ENCODE peak calls at places on chromosomes 5 and 9, in nine cellular contexts. One of them, this sample, is unnamed. For H3K36me3, the result is how much of the 10 kb centered on the place peaks cover.

GRCh38 chr5:174741352-174741751 is 17.0 kb downstream of the MSX2 start:
- ATAC-seq in HepG2: no peak
- ATAC-seq in K562: no peak
- ATAC-seq in gastrocnemius medialis: peak
- ATAC-seq in heart left ventricle: no peak
- ATAC-seq in body of pancreas: no peak
- ATAC-seq in right lobe of liver: no peak
- ATAC-seq in HCT116: no peak
- ATAC-seq in GM12878: no peak
- ATAC-seq in this sample: no peak

GRCh38 chr9:31140316-31140715 is 1244.1 kb upstream of the ACO1 start:
- ATAC-seq in HepG2: no peak
- ATAC-seq in K562: no peak
- ATAC-seq in gastrocnemius medialis: no peak
- ATAC-seq in heart left ventricle: no peak
- ATAC-seq in body of pancreas: no peak
- ATAC-seq in right lobe of liver: no peak
- ATAC-seq in HCT116: peak
- ATAC-seq in GM12878: peak
- ATAC-seq in this sample: no peak

GRCh38 chr9:3857673-3858072 is 331.9 kb upstream of the RFX3 start:
- ATAC-seq in HepG2: no peak
- ATAC-seq in K562: no peak
- ATAC-seq in gastrocnemius medialis: no peak
- ATAC-seq in heart left ventricle: no peak
- ATAC-seq in body of pancreas: no peak
- ATAC-seq in right lobe of liver: no peak
- ATAC-seq in HCT116: no peak
- ATAC-seq in GM12878: no peak
- ATAC-seq in this sample: no peak

GRCh38 chr9:18566125-18566524 is 92.2 kb downstream of the ADAMTSL1 start:
- ATAC-seq in HepG2: no peak
- ATAC-seq in K562: no peak
- ATAC-seq in gastrocnemius medialis: no peak
- ATAC-seq in heart left ventricle: no peak
- ATAC-seq in body of pancreas: no peak
- ATAC-seq in right lobe of liver: no peak
- ATAC-seq in HCT116: no peak
- ATAC-seq in GM12878: no peak
- ATAC-seq in this sample: no peak

GRCh38 chr5:73534001-73534547 is 31.4 kb downstream of the ANKRA2 start:
- ATAC-seq in HepG2: no peak
- ATAC-seq in K562: no peak
- ATAC-seq in gastrocnemius medialis: no peak
- ATAC-seq in heart left ventricle: no peak
- ATAC-seq in body of pancreas: no peak
- ATAC-seq in right lobe of liver: no peak
- ATAC-seq in HCT116: no peak
- ATAC-seq in GM12878: no peak
- ATAC-seq in this sample: no peak

GRCh38 chr5:179251276-179251969 is 93.8 kb downstream of the ADAMTS2 start:
- ATAC-seq in HepG2: no peak
- ATAC-seq in K562: no peak
- ATAC-seq in gastrocnemius medialis: no peak
- ATAC-seq in heart left ventricle: no peak
- ATAC-seq in body of pancreas: no peak
- ATAC-seq in right lobe of liver: no peak
- ATAC-seq in HCT116: no peak
- ATAC-seq in GM12878: no peak
- ATAC-seq in this sample: no peak

GRCh38 chr5:107607196-107607595 is 63.5 kb downstream of the EFNA5 start:
- ATAC-seq in HepG2: peak
- ATAC-seq in K562: no peak
- ATAC-seq in gastrocnemius medialis: no peak
- ATAC-seq in heart left ventricle: no peak
- ATAC-seq in body of pancreas: no peak
- ATAC-seq in right lobe of liver: peak
- ATAC-seq in HCT116: no peak
- ATAC-seq in GM12878: no peak
- ATAC-seq in this sample: no peak

GRCh38 chr5:180082633-180083420 is 11.3 kb upstream of the RNF130 start:
- ATAC-seq in HepG2: no peak
- ATAC-seq in K562: no peak
- ATAC-seq in gastrocnemius medialis: no peak
- ATAC-seq in heart left ventricle: no peak
- ATAC-seq in body of pancreas: no peak
- ATAC-seq in right lobe of liver: no peak
- ATAC-seq in HCT116: no peak
- ATAC-seq in GM12878: no peak
- ATAC-seq in this sample: no peak

GRCh38 chr5:76074487-76074886 is 8.7 kb upstream of the SV2C start:
- ATAC-seq in HepG2: peak
- ATAC-seq in K562: peak
- ATAC-seq in gastrocnemius medialis: no peak
- ATAC-seq in heart left ventricle: no peak
- ATAC-seq in body of pancreas: no peak
- ATAC-seq in right lobe of liver: peak
- ATAC-seq in HCT116: peak
- ATAC-seq in GM12878: peak
- ATAC-seq in this sample: no peak

GRCh38 chr5:110634475-110634874 is 92.0 kb downstream of the TMEM232 start:
- ATAC-seq in HepG2: no peak
- ATAC-seq in K562: no peak
- ATAC-seq in gastrocnemius medialis: no peak
- ATAC-seq in heart left ventricle: no peak
- ATAC-seq in body of pancreas: no peak
- ATAC-seq in right lobe of liver: no peak
- ATAC-seq in HCT116: no peak
- ATAC-seq in GM12878: no peak
- ATAC-seq in this sample: no peak

GRCh38 chr9:3898371-3899218 is 372.8 kb upstream of the RFX3 start:
- ATAC-seq in HepG2: no peak
- ATAC-seq in K562: no peak
- ATAC-seq in gastrocnemius medialis: no peak
- ATAC-seq in heart left ventricle: peak
- ATAC-seq in body of pancreas: no peak
- ATAC-seq in right lobe of liver: no peak
- ATAC-seq in HCT116: no peak
- ATAC-seq in GM12878: no peak
- ATAC-seq in this sample: no peak

GRCh38 chr5:91188755-91189154 is 194.4 kb downstream of the ARRDC3 start:
- ATAC-seq in HepG2: no peak
- ATAC-seq in K562: no peak
- ATAC-seq in gastrocnemius medialis: no peak
- ATAC-seq in heart left ventricle: no peak
- ATAC-seq in body of pancreas: no peak
- ATAC-seq in right lobe of liver: no peak
- ATAC-seq in HCT116: no peak
- ATAC-seq in GM12878: no peak
- ATAC-seq in this sample: no peak

GRCh38 chr9:136485049-136485647 is 2.3 kb upstream of the SEC16A start:
- ATAC-seq in HepG2: peak
- ATAC-seq in K562: peak
- ATAC-seq in gastrocnemius medialis: no peak
- ATAC-seq in heart left ventricle: peak
- ATAC-seq in body of pancreas: peak
- ATAC-seq in right lobe of liver: peak
- ATAC-seq in HCT116: peak
- ATAC-seq in GM12878: peak
- ATAC-seq in this sample: no peak

GRCh38 chr5:57696005-57696755 is 213.6 kb upstream of the ACTBL2 start:
- ATAC-seq in HepG2: peak
- ATAC-seq in K562: peak
- ATAC-seq in gastrocnemius medialis: no peak
- ATAC-seq in heart left ventricle: no peak
- ATAC-seq in body of pancreas: no peak
- ATAC-seq in right lobe of liver: peak
- ATAC-seq in HCT116: peak
- ATAC-seq in GM12878: no peak
- ATAC-seq in this sample: no peak

GRCh38 chr5:136169218-136169617 is 23.7 kb downstream of the SMIM32 start:
- ATAC-seq in HepG2: no peak
- ATAC-seq in K562: no peak
- ATAC-seq in gastrocnemius medialis: no peak
- ATAC-seq in heart left ventricle: no peak
- ATAC-seq in body of pancreas: no peak
- ATAC-seq in right lobe of liver: no peak
- ATAC-seq in HCT116: no peak
- ATAC-seq in GM12878: no peak
- ATAC-seq in this sample: no peak
- H3K36me3 ChIP-seq in HepG2: under half
- H3K36me3 ChIP-seq in K562: under half
- H3K36me3 ChIP-seq in gastrocnemius medialis: under half
- H3K36me3 ChIP-seq in heart left ventricle: half or more
- H3K36me3 ChIP-seq in body of pancreas: under half
- H3K36me3 ChIP-seq in right lobe of liver: under half
- H3K36me3 ChIP-seq in HCT116: under half
- H3K36me3 ChIP-seq in GM12878: under half
- H3K36me3 ChIP-seq in this sample: under half

GRCh38 chr5:69416180-69416579 is 1.3 kb downstream of the MARVELD2 start:
- ATAC-seq in HepG2: no peak
- ATAC-seq in K562: no peak
- ATAC-seq in gastrocnemius medialis: no peak
- ATAC-seq in heart left ventricle: no peak
- ATAC-seq in body of pancreas: no peak
- ATAC-seq in right lobe of liver: peak
- ATAC-seq in HCT116: no peak
- ATAC-seq in GM12878: no peak
- ATAC-seq in this sample: no peak

GRCh38 chr5:69415584-69415958 is 655 bp downstream of the MARVELD2 start:
- ATAC-seq in HepG2: peak
- ATAC-seq in K562: no peak
- ATAC-seq in gastrocnemius medialis: no peak
- ATAC-seq in heart left ventricle: no peak
- ATAC-seq in body of pancreas: peak
- ATAC-seq in right lobe of liver: peak
- ATAC-seq in HCT116: peak
- ATAC-seq in GM12878: no peak
- ATAC-seq in this sample: no peak

GRCh38 chr5:69418559-69418958 is 3.6 kb downstream of the MARVELD2 start:
- ATAC-seq in HepG2: no peak
- ATAC-seq in K562: no peak
- ATAC-seq in gastrocnemius medialis: no peak
- ATAC-seq in heart left ventricle: no peak
- ATAC-seq in body of pancreas: no peak
- ATAC-seq in right lobe of liver: no peak
- ATAC-seq in HCT116: no peak
- ATAC-seq in GM12878: no peak
- ATAC-seq in this sample: no peak

GRCh38 chr5:69416699-69417098 is 1.8 kb downstream of the MARVELD2 start:
- ATAC-seq in HepG2: no peak
- ATAC-seq in K562: no peak
- ATAC-seq in gastrocnemius medialis: no peak
- ATAC-seq in heart left ventricle: no peak
- ATAC-seq in body of pancreas: no peak
- ATAC-seq in right lobe of liver: no peak
- ATAC-seq in HCT116: no peak
- ATAC-seq in GM12878: no peak
- ATAC-seq in this sample: no peak

GRCh38 chr5:69414885-69415583 is at the start of gene MARVELD2:
- ATAC-seq in HepG2: peak
- ATAC-seq in K562: no peak
- ATAC-seq in gastrocnemius medialis: no peak
- ATAC-seq in heart left ventricle: peak
- ATAC-seq in body of pancreas: peak
- ATAC-seq in right lobe of liver: peak
- ATAC-seq in HCT116: peak
- ATAC-seq in GM12878: peak
- ATAC-seq in this sample: peak
- TF ChIP-seq POLR2A in HepG2: peak
- TF ChIP-seq POLR2A in K562: no peak
- TF ChIP-seq POLR2A in gastrocnemius medialis: no peak
- TF ChIP-seq POLR2A in heart left ventricle: no peak
- TF ChIP-seq POLR2A in body of pancreas: peak
- TF ChIP-seq POLR2A in right lobe of liver: peak
- TF ChIP-seq POLR2A in HCT116: peak
- TF ChIP-seq POLR2A in GM12878: no peak
- TF ChIP-seq POLR2A in this sample: no peak

GRCh38 chr5:62475072-62475471 is 62.5 kb downstream of the IPO11 start:
- ATAC-seq in HepG2: no peak
- ATAC-seq in K562: peak
- ATAC-seq in gastrocnemius medialis: no peak
- ATAC-seq in heart left ventricle: no peak
- ATAC-seq in body of pancreas: no peak
- ATAC-seq in right lobe of liver: no peak
- ATAC-seq in HCT116: peak
- ATAC-seq in GM12878: no peak
- ATAC-seq in this sample: no peak

GRCh38 chr5:62477801-62478200 is 65.2 kb downstream of the IPO11 start:
- ATAC-seq in HepG2: no peak
- ATAC-seq in K562: peak
- ATAC-seq in gastrocnemius medialis: no peak
- ATAC-seq in heart left ventricle: no peak
- ATAC-seq in body of pancreas: no peak
- ATAC-seq in right lobe of liver: no peak
- ATAC-seq in HCT116: no peak
- ATAC-seq in GM12878: no peak
- ATAC-seq in this sample: no peak

DNA sequence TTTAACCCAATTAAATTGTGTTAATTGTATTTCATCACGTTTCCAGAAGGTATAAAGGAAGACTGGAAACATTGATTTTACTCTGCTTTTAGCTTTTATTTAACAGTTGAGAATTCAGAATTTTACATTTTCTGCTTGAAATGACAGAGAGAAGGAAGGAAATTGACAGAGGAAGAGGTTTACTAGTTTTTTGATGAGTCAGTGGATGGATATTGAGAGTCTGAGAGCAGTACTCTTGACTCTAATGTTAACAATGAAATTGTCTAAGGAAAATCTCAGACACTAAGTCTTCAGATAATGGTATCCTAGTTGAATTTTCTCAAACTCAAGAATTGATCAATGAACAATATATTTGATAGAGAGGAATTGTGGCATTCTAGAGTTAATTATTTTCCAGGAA is 60.6 kb downstream of the IPO11 start:
- ATAC-seq in HepG2: no peak
- ATAC-seq in K562: no peak
- ATAC-seq in gastrocnemius medialis: no peak
- ATAC-seq in heart left ventricle: no peak
- ATAC-seq in body of pancreas: no peak
- ATAC-seq in right lobe of liver: no peak
- ATAC-seq in HCT116: no peak
- ATAC-seq in GM12878: no peak
- ATAC-seq in this sample: no peak
- H3K36me3 ChIP-seq in HepG2: under half
- H3K36me3 ChIP-seq in K562: half or more
- H3K36me3 ChIP-seq in gastrocnemius medialis: under half
- H3K36me3 ChIP-seq in heart left ventricle: under half
- H3K36me3 ChIP-seq in body of pancreas: under half
- H3K36me3 ChIP-seq in right lobe of liver: under half
- H3K36me3 ChIP-seq in HCT116: under half
- H3K36me3 ChIP-seq in GM12878: under half
- H3K36me3 ChIP-seq in this sample: under half

DNA sequence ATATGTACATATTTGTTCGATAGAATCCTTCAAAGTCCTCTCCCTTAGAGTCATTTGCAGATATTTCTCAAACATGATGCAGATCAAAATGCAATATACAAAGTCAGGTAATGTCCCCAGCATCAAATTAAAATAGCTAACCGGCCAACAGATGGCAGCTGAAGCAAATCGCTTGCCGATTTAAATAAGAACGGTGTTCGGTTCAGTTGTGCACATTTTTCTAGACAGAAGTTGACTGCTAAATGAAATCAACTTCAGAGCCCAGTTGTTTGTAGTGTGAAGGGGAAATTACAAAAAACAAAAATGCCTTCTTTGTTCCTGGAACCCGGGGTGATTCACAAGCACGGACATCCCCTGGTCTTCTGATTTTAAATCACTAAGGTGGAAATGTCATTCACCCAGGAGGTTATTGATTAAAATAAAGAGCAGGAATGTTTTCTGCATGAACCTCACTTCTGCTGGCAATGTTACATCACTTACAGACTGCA is 219.2 kb downstream of the EBF1 start:
- ATAC-seq in HepG2: no peak
- ATAC-seq in K562: no peak
- ATAC-seq in gastrocnemius medialis: no peak
- ATAC-seq in heart left ventricle: no peak
- ATAC-seq in body of pancreas: peak
- ATAC-seq in right lobe of liver: peak
- ATAC-seq in HCT116: no peak
- ATAC-seq in GM12878: peak
- ATAC-seq in this sample: no peak
- TF ChIP-seq POLR2A in HepG2: no peak
- TF ChIP-seq POLR2A in K562: no peak
- TF ChIP-seq POLR2A in gastrocnemius medialis: no peak
- TF ChIP-seq POLR2A in heart left ventricle: no peak
- TF ChIP-seq POLR2A in body of pancreas: no peak
- TF ChIP-seq POLR2A in right lobe of liver: no peak
- TF ChIP-seq POLR2A in HCT116: no peak
- TF ChIP-seq POLR2A in GM12878: no peak
- TF ChIP-seq POLR2A in this sample: no peak